ENCODE peak calls at places on chromosome 14, in four cellular contexts. One of them, this sample, is unnamed.

GRCh38 chr14:50318031-50318626 is 6.0 kb downstream of the DMAC2L start:
- DNase-seq in HepG2: peak; percentile 27
- DNase-seq in H1: no peak
- DNase-seq in HCT116: peak; percentile 26
- DNase-seq in this sample: peak; percentile 13

GRCh38 chr14:81275305-81275950 is 54.7 kb upstream of the GTF2A1 start:
- DNase-seq in HepG2: no peak
- DNase-seq in H1: no peak
- DNase-seq in HCT116: no peak
- DNase-seq in this sample: no peak

GRCh38 chr14:92690171-92691011 is 58.0 kb downstream of the LGMN start:
- DNase-seq in HepG2: peak; percentile 45
- DNase-seq in H1: no peak
- DNase-seq in HCT116: peak; percentile 59
- DNase-seq in this sample: peak; percentile 24

GRCh38 chr14:64731141-64731581 is 26.9 kb downstream of the PLEKHG3 start:
- DNase-seq in HepG2: no peak
- DNase-seq in H1: no peak
- DNase-seq in HCT116: no peak
- DNase-seq in this sample: no peak

GRCh38 chr14:93085916-93086315 is 29.8 kb downstream of the ITPK1 start:
- DNase-seq in HepG2: no peak
- DNase-seq in H1: no peak
- DNase-seq in HCT116: no peak
- DNase-seq in this sample: no peak

GRCh38 chr14:28635387-28635786 is 131.2 kb upstream of the FOXG1 start:
- DNase-seq in HepG2: peak; percentile 39
- DNase-seq in H1: no peak
- DNase-seq in HCT116: peak; percentile 3
- DNase-seq in this sample: peak; percentile 11

GRCh38 chr14:38409081-38409705 is 153.3 kb upstream of the CLEC14A start:
- DNase-seq in HepG2: no peak
- DNase-seq in H1: no peak
- DNase-seq in HCT116: no peak
- DNase-seq in this sample: no peak

GRCh38 chr14:56118611-56119181 is 485 bp downstream of the PELI2 start:
- DNase-seq in HepG2: no peak
- DNase-seq in H1: no peak
- DNase-seq in HCT116: no peak
- DNase-seq in this sample: peak; percentile 19

GRCh38 chr14:40436551-40436950 is 1004.3 kb upstream of the FBXO33 start:
- DNase-seq in HepG2: no peak
- DNase-seq in H1: no peak
- DNase-seq in HCT116: no peak
- DNase-seq in this sample: no peak

GRCh38 chr14:29717906-29718305 is 209.7 kb downstream of the PRKD1 start:
- DNase-seq in HepG2: no peak
- DNase-seq in H1: no peak
- DNase-seq in HCT116: no peak
- DNase-seq in this sample: no peak

GRCh38 chr14:31582286-31582691 is 21.1 kb downstream of the NUBPL start:
- DNase-seq in HepG2: no peak
- DNase-seq in H1: no peak
- DNase-seq in HCT116: no peak
- DNase-seq in this sample: no peak

GRCh38 chr14:58815781-58816297 is 178.1 kb downstream of the DACT1 start:
- DNase-seq in HepG2: no peak
- DNase-seq in H1: no peak
- DNase-seq in HCT116: no peak
- DNase-seq in this sample: no peak

GRCh38 chr14:37844614-37845013 is 249.2 kb downstream of the TTC6 start:
- DNase-seq in HepG2: no peak
- DNase-seq in H1: no peak
- DNase-seq in HCT116: no peak
- DNase-seq in this sample: no peak

GRCh38 chr14:104135121-104135903 is 3.1 kb upstream of the KIF26A start:
- DNase-seq in HepG2: peak; percentile 4
- DNase-seq in H1: peak; percentile 83
- DNase-seq in HCT116: no peak
- DNase-seq in this sample: no peak

GRCh38 chr14:67517083-67517482 is 16.0 kb upstream of the PLEKHH1 start:
- DNase-seq in HepG2: no peak
- DNase-seq in H1: peak; percentile 53
- DNase-seq in HCT116: no peak
- DNase-seq in this sample: no peak

GRCh38 chr14:92513966-92514843 is 624 bp downstream of the RIN3 start:
- DNase-seq in HepG2: peak; percentile 36
- DNase-seq in H1: peak; percentile 61
- DNase-seq in HCT116: no peak
- DNase-seq in this sample: no peak

GRCh38 chr14:72883963-72884362 is 9.9 kb downstream of the DPF3 start:
- DNase-seq in HepG2: no peak
- DNase-seq in H1: no peak
- DNase-seq in HCT116: no peak
- DNase-seq in this sample: no peak

GRCh38 chr14:75044322-75044721 is 6.9 kb downstream of the MLH3 start:
- DNase-seq in HepG2: no peak
- DNase-seq in H1: no peak
- DNase-seq in HCT116: no peak
- DNase-seq in this sample: no peak

GRCh38 chr14:76117789-76118188 is 33.9 kb upstream of the GPATCH2L start:
- DNase-seq in HepG2: no peak
- DNase-seq in H1: no peak
- DNase-seq in HCT116: no peak
- DNase-seq in this sample: no peak

GRCh38 chr14:80475074-80475473 is 263.8 kb upstream of the DIO2 start:
- DNase-seq in HepG2: no peak
- DNase-seq in H1: no peak
- DNase-seq in HCT116: no peak
- DNase-seq in this sample: no peak

GRCh38 chr14:49992901-49993335 is 100.0 kb downstream of the ARF6 start:
- DNase-seq in HepG2: peak; percentile 86
- DNase-seq in H1: no peak
- DNase-seq in HCT116: no peak
- DNase-seq in this sample: no peak

DNA sequence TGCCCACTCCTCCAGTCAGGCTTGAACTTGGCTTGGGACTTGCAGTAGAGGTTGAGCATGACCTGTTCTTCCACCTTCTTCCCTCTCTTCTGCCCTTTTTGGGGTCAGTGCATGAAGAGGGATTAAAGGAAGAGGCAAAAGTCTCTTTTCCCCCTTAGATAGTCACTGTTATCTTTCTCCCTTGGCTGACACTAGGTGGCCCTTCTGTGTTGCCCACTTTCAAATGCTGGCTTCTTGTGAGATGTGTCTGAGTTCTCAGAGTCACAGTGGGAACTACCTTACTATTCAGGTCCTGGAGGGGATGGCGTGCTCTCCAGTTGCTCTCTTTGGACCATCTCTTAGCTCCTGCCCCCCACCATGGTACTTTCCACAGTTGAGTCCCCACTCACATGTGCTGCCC is 73.6 kb downstream of the GPR65 start:
- DNase-seq in HepG2: no peak
- DNase-seq in H1: no peak
- DNase-seq in HCT116: no peak
- DNase-seq in this sample: no peak
- TF ChIP-seq FOSL1 in HepG2: no peak
- TF ChIP-seq FOSL1 in H1: no peak
- TF ChIP-seq FOSL1 in HCT116: no peak
- TF ChIP-seq FOSL1 in this sample: no peak

GRCh38 chr14:22887990-22888378 is 5.0 kb downstream of the REM2 start:
- DNase-seq in HepG2: no peak
- DNase-seq in H1: no peak
- DNase-seq in HCT116: no peak
- DNase-seq in this sample: no peak

GRCh38 chr14:22885975-22886374 is 3.0 kb downstream of the REM2 start:
- DNase-seq in HepG2: no peak
- DNase-seq in H1: no peak
- DNase-seq in HCT116: no peak
- DNase-seq in this sample: no peak

GRCh38 chr14:22888662-22889061 is 5.6 kb downstream of the REM2 start:
- DNase-seq in HepG2: no peak
- DNase-seq in H1: no peak
- DNase-seq in HCT116: no peak
- DNase-seq in this sample: no peak

GRCh38 chr14:22886500-22887259 is 3.7 kb downstream of the REM2 start:
- DNase-seq in HepG2: no peak
- DNase-seq in H1: peak; percentile 87
- DNase-seq in HCT116: peak; percentile 49
- DNase-seq in this sample: peak; percentile 91

GRCh38 chr14:22887260-22887989 is 4.4 kb downstream of the REM2 start:
- DNase-seq in HepG2: no peak
- DNase-seq in H1: no peak
- DNase-seq in HCT116: peak; percentile 92
- DNase-seq in this sample: peak; percentile 49
- TF ChIP-seq FOSL1 in HepG2: no peak
- TF ChIP-seq FOSL1 in H1: no peak
- TF ChIP-seq FOSL1 in HCT116: no peak
- TF ChIP-seq FOSL1 in this sample: no peak

GRCh38 chr14:70698288-70698687 is 56.6 kb downstream of the TTC9 start:
- DNase-seq in HepG2: peak; percentile 29
- DNase-seq in H1: no peak
- DNase-seq in HCT116: no peak
- DNase-seq in this sample: peak; percentile 52
- TF ChIP-seq FOSL1 in HepG2: no peak
- TF ChIP-seq FOSL1 in H1: no peak
- TF ChIP-seq FOSL1 in HCT116: no peak
- TF ChIP-seq FOSL1 in this sample: peak; percentile 32

DNA sequence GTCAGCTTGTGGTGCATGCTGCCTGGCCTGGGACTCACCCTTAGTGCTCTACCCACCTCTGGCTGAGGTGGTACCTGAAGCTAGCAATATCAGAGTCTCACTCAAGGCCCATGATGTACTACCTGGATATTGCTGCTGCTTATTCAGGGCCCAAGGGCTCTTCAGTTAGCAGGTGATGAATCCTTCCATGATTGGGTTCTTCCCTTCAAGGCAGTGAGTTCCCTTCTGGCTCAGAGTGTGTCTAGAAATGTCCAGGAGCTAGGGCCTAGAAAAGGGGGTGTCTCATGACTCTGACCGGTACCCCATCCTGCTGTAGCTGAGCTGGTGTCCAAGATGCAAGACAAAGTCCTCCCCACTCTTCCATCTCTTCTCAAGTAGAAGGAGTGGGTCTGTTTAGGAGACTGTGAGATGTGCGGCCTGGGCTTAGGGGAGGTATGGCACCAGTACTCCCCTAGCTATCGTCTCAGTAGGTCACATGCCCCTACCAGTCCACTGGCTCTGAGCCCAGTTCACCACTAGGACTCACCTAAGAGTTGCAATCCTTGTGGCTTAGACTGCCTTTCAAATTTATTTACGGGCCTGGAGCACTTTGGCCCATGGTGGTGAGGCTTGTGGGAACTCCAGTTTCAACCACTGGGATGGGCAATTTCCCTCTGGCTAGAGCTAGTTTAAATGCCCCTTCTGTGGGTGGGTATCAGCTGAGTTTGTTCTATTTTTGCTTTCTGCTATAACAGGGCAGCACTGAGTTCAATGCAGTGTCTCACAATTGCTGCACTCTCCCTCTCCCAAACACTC is 12.2 kb downstream of the PRORP start:
- DNase-seq in HepG2: no peak
- DNase-seq in H1: no peak
- DNase-seq in HCT116: no peak
- DNase-seq in this sample: no peak
- TF ChIP-seq FOSL1 in HepG2: no peak
- TF ChIP-seq FOSL1 in H1: no peak
- TF ChIP-seq FOSL1 in HCT116: no peak
- TF ChIP-seq FOSL1 in this sample: no peak

GRCh38 chr14:102196436-102197230 is 56.9 kb downstream of the WDR20 start:
- DNase-seq in HepG2: no peak
- DNase-seq in H1: no peak
- DNase-seq in HCT116: no peak
- DNase-seq in this sample: no peak
- TF ChIP-seq FOSL1 in HepG2: no peak
- TF ChIP-seq FOSL1 in H1: no peak
- TF ChIP-seq FOSL1 in HCT116: no peak
- TF ChIP-seq FOSL1 in this sample: no peak

GRCh38 chr14:33848706-33849454 is 102.0 kb downstream of the EGLN3 start:
- DNase-seq in HepG2: peak; percentile 81
- DNase-seq in H1: peak; percentile 89
- DNase-seq in HCT116: peak; percentile 82
- DNase-seq in this sample: peak; percentile 30

GRCh38 chr14:33849455-33849801 is 101.4 kb downstream of the EGLN3 start:
- DNase-seq in HepG2: no peak
- DNase-seq in H1: no peak
- DNase-seq in HCT116: no peak
- DNase-seq in this sample: no peak

GRCh38 chr14:33850826-33851225 is 100.0 kb downstream of the EGLN3 start:
- DNase-seq in HepG2: no peak
- DNase-seq in H1: no peak
- DNase-seq in HCT116: no peak
- DNase-seq in this sample: no peak

GRCh38 chr14:33851366-33851765 is 99.5 kb downstream of the EGLN3 start:
- DNase-seq in HepG2: no peak
- DNase-seq in H1: no peak
- DNase-seq in HCT116: no peak
- DNase-seq in this sample: no peak

GRCh38 chr14:33851931-33852330 is 98.9 kb downstream of the EGLN3 start:
- DNase-seq in HepG2: no peak
- DNase-seq in H1: no peak
- DNase-seq in HCT116: no peak
- DNase-seq in this sample: no peak
- TF ChIP-seq FOSL1 in HepG2: no peak
- TF ChIP-seq FOSL1 in H1: no peak
- TF ChIP-seq FOSL1 in HCT116: no peak
- TF ChIP-seq FOSL1 in this sample: no peak

This sample was measured in K562.